ENCODE peak calls at places on chromosome 4, in six cellular contexts. S, A, X, L, K and H are unnamed samples.

GRCh38 chr4:156771171-156771837 is 200.3 kb downstream of the PDGFC start:
- DNase-seq in S (peak; percentile 85), A (no peak), X (no peak), L (peak; percentile 90), K (peak; percentile 18), H (peak; percentile 93)

GRCh38 chr4:139027771-139028170 is 12.2 kb downstream of the NOCT start:
- DNase-seq in S (peak; percentile 53), A (no peak), X (no peak), L (no peak), K (no peak), H (peak; percentile 25)

GRCh38 chr4:1474126-1475090 is 68.2 kb upstream of the NKX1-1 start:
- DNase-seq in S (no peak), A (no peak), X (no peak), L (no peak), K (no peak), H (no peak)

GRCh38 chr4:67558493-67558892 is at the start of gene STAP1:
- DNase-seq in S (no peak), A (no peak), X (no peak), L (no peak), K (peak; percentile 62), H (no peak)

GRCh38 chr4:104064650-104065577 is 345.1 kb upstream of the TACR3 start:
- DNase-seq in S (peak; percentile 34), A (peak; percentile 40), X (peak; percentile 21), L (peak; percentile 0), K (peak; percentile 83), H (no peak)

GRCh38 chr4:123767801-123768200 is 371.2 kb downstream of the SPRY1 start:
- DNase-seq in S (no peak), A (no peak), X (no peak), L (no peak), K (no peak), H (peak; percentile 31)

GRCh38 chr4:56330691-56331090 is 56.6 kb downstream of the AASDH start:
- DNase-seq in S (no peak), A (no peak), X (no peak), L (no peak), K (no peak), H (peak; percentile 10)

GRCh38 chr4:11746734-11747133 is 318.0 kb upstream of the HS3ST1 start:
- DNase-seq in S (peak; percentile 32), A (no peak), X (no peak), L (peak; percentile 83), K (no peak), H (peak; percentile 47)

GRCh38 chr4:184598753-184599491 is 50.3 kb downstream of the CASP3 start:
- DNase-seq in S (no peak), A (no peak), X (no peak), L (peak; percentile 86), K (no peak), H (no peak)

GRCh38 chr4:144782345-144782744 is 136.4 kb downstream of the HHIP start:
- DNase-seq in S (peak; percentile 18), A (no peak), X (no peak), L (peak; percentile 5), K (no peak), H (peak; percentile 22)

GRCh38 chr4:82984459-82984858 is 26.2 kb downstream of the LIN54 start:
- DNase-seq in S (peak; percentile 78), A (no peak), X (no peak), L (peak; percentile 35), K (no peak), H (peak; percentile 49)

GRCh38 chr4:128354205-128354821 is 66.7 kb upstream of the PGRMC2 start:
- DNase-seq in S (peak; percentile 77), A (no peak), X (no peak), L (peak; percentile 88), K (no peak), H (peak; percentile 86)

GRCh38 chr4:169103966-169104412 is 93.9 kb upstream of the CBR4 start:
- DNase-seq in S (no peak), A (no peak), X (no peak), L (no peak), K (no peak), H (no peak)

GRCh38 chr4:88277711-88278025 is 6.7 kb downstream of the PPM1K start:
- DNase-seq in S (no peak), A (no peak), X (no peak), L (no peak), K (no peak), H (no peak)

GRCh38 chr4:88276952-88277710 is 7.2 kb downstream of the PPM1K start:
- DNase-seq in S (no peak), A (no peak), X (no peak), L (no peak), K (no peak), H (no peak)

GRCh38 chr4:88275949-88276515 is 8.3 kb downstream of the PPM1K start:
- DNase-seq in S (no peak), A (no peak), X (no peak), L (no peak), K (no peak), H (no peak)

GRCh38 chr4:88280228-88280795 is 4.0 kb downstream of the PPM1K start:
- DNase-seq in S (no peak), A (no peak), X (no peak), L (no peak), K (peak; percentile 70), H (no peak)

GRCh38 chr4:88275516-88275915 is 8.8 kb downstream of the PPM1K start:
- DNase-seq in S (peak; percentile 30), A (no peak), X (no peak), L (no peak), K (peak; percentile 46), H (peak; percentile 37)
- H3K4me3 ChIP-seq in S (no peak overlapping the region), A (no peak overlapping the region), X (no peak overlapping the region), L (no peak overlapping the region), K (no peak overlapping the region), H (no peak overlapping the region)

GRCh38 chr4:154911097-154911496 is 130.0 kb downstream of the RBM46 start:
- DNase-seq in S (peak; percentile 36), A (no peak), X (no peak), L (peak; percentile 46), K (no peak), H (no peak)
- TF ChIP-seq CTCF in S (peak; percentile 41), A (no peak), X (no peak), L (peak; percentile 50), K (no peak), H (no peak)

GRCh38 chr4:5040839-5041238 is 10.4 kb upstream of the STK32B start:
- DNase-seq in S (no peak), A (no peak), X (no peak), L (no peak), K (no peak), H (no peak)
- H3K4me3 ChIP-seq in S (no peak overlapping the region), A (no peak overlapping the region), X (no peak overlapping the region), L (no peak overlapping the region), K (no peak overlapping the region), H (no peak overlapping the region)

GRCh38 chr4:33649015-33649414 is 2595.3 kb downstream of the ARAP2 start:
- DNase-seq in S (peak; percentile 66), A (no peak), X (no peak), L (peak; percentile 57), K (no peak), H (peak; percentile 82)
- TF ChIP-seq CTCF in S (peak; percentile 80), A (peak; percentile 20), X (no peak), L (peak; percentile 74), K (no peak), H (peak; percentile 89)

DNA sequence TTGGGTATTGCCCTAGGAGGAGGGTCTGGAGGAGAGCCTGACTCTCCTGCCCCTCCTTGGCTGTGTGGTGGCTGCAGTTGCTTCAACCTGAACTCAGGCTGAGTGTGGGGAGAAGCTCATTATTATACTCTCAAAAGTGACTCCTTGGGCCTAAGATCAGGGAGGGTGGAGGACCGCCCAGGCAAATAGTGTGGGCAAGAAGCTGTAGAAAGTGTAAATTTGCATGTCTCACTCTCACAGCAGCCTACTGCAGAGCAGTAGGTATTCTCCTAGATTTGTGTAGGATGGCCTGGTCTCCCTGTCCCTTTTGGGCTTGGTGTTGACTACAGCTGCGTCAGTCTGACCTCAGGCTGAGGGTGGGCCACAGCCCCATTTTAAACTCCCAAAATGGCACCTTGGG is 156.1 kb downstream of the ZNF330 start:
- DNase-seq in S (no peak), A (no peak), X (no peak), L (no peak), K (peak; percentile 48), H (no peak)
- H3K4me3 ChIP-seq in S (no peak overlapping the region), A (no peak overlapping the region), X (no peak overlapping the region), L (no peak overlapping the region), K (no peak overlapping the region), H (no peak overlapping the region)